ENCODE peak calls at places on chromosome 17, in ten cellular contexts. F is cardiac fibroblast; M is pancreas; A is breast epithelium; D is AG04450; Z is activated CD8-positive, alpha-beta T cell treated with anti-CD3 and anti-CD28 coated beads for 36 hours; T is body of pancreas; K is mesothelial cell of epicardium; G is BJ; N is GM23338. I is an unnamed sample.
A peak's percentile ranks its signal among the peaks of the same experiment; 100 is the strongest.

GRCh38 chr17:82863941-82864720 is 24.3 kb upstream of the ZNF750 start:
- DNase-seq in F (peak; percentile 54), D (peak; percentile 59), A (no peak), N (no peak), M (no peak), Z (peak; percentile 97), T (no peak), K (no peak), G (peak; percentile 66), I (peak; percentile 90)

GRCh38 chr17:1312261-1312870 is 32.9 kb downstream of the TRARG1 start:
- DNase-seq in M (no peak), T (peak; percentile 18), D (no peak), N (peak; percentile 71), K (no peak), F (no peak), Z (no peak), A (no peak), G (no peak), I (no peak)

GRCh38 chr17:59903455-59903854 is 10.5 kb downstream of the RPS6KB1 start:
- DNase-seq in T (no peak), M (no peak), D (no peak), Z (no peak), K (no peak), F (no peak), N (no peak), A (no peak), G (no peak), I (no peak)

GRCh38 chr17:231191-231965 is 49.9 kb upstream of the DOC2B start:
- DNase-seq in Z (no peak), F (no peak), N (no peak), T (peak; percentile 4), M (peak; percentile 33), G (no peak), K (no peak), A (peak; percentile 35), D (no peak), I (no peak)

GRCh38 chr17:15250459-15250858 is 14.7 kb downstream of the PMP22 start:
- DNase-seq in K (no peak), T (no peak), G (no peak), M (no peak), Z (no peak), A (no peak), F (no peak), N (no peak), D (no peak), I (no peak)

GRCh38 chr17:80283116-80283852 is 22.6 kb downstream of the RNF213 start:
- DNase-seq in A (no peak), M (no peak), K (no peak), N (no peak), Z (no peak), D (no peak), T (no peak), G (no peak), F (no peak), I (no peak)

GRCh38 chr17:39002991-39003715 is 36.0 kb upstream of the FBXO47 start:
- DNase-seq in N (no peak), A (peak; percentile 57), Z (peak; percentile 72), M (no peak), G (peak; percentile 69), K (no peak), T (peak; percentile 50), D (no peak), F (peak; percentile 82), I (no peak)

GRCh38 chr17:40283662-40284061 is 4.0 kb upstream of the CDC6 start:
- DNase-seq in T (no peak), M (no peak), Z (peak; percentile 51), F (peak; percentile 89), K (no peak), A (no peak), G (peak; percentile 96), N (no peak), D (peak; percentile 75), I (peak; percentile 40)

GRCh38 chr17:45719335-45720071 is 64.6 kb upstream of the CRHR1 start:
- DNase-seq in D (peak; percentile 15), F (peak; percentile 72), A (no peak), G (peak; percentile 32), N (peak; percentile 69), M (no peak), K (no peak), T (no peak), Z (no peak), I (no peak)

GRCh38 chr17:40556884-40557414 is 8.3 kb downstream of the CCR7 start:
- DNase-seq in N (no peak), T (no peak), F (peak; percentile 20), D (no peak), Z (peak; percentile 43), A (no peak), M (no peak), G (no peak), K (peak; percentile 19), I (no peak)

GRCh38 chr17:19755821-19756510 is 7.9 kb upstream of the ALDH3A1 start:
- DNase-seq in A (no peak), M (no peak), F (no peak), D (no peak), K (no peak), N (no peak), T (no peak), G (no peak), Z (peak; percentile 35), I (peak; percentile 74)

GRCh38 chr17:7177954-7178477 is 1.2 kb downstream of the ASGR1 start:
- DNase-seq in A (no peak), M (peak; percentile 13), T (no peak), Z (peak; percentile 13), K (no peak), D (no peak), G (no peak), N (peak; percentile 74), F (no peak), I (no peak)

DNA sequence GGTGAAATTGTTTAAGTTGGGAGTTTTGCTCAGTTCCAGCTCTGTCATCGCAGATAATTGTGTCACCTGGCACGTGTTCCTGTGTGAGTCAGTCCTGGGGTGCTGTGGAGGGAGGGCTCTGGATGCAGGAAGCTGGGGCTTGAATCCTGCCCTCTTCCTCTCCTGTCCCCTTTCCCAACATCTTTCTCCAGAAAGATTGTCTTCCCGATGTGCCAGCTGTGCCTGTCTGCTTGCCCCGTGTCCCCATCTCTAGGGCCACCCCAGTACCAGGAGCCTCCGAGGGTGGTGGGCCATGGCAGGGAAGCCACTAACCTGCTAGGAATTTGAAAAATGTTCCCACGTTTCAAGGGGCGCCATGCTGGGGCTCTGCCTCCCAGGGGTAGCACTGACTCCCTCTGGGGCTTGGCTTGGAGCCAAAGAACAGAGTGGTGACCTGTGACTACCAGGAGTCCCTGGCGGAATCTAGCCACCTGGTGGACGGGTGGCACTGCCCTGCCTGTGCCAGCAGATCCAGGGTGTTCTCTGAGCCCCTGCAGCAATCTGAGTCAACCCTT is 198.1 kb downstream of the ENGASE start:
- DNase-seq in M (peak; percentile 69), D (no peak), T (peak; percentile 55), F (peak; percentile 11), G (no peak), Z (no peak), A (no peak), N (no peak), K (no peak), I (no peak)
- TF ChIP-seq CTCF in M (no peak), D (no peak), T (peak; percentile 12), F (no peak), G (no peak), Z (no peak), A (no peak), N (no peak), K (no peak), I (no peak)

GRCh38 chr17:34199932-34200534 is 55.1 kb upstream of the CCL2 start:
- DNase-seq in G (no peak), Z (peak; percentile 77), F (peak; percentile 93), K (peak; percentile 45), N (peak; percentile 92), M (peak; percentile 66), A (peak; percentile 74), T (peak; percentile 83), D (peak; percentile 80), I (peak; percentile 79)
- TF ChIP-seq CTCF in G (peak; percentile 100), Z (peak; percentile 100), F (peak; percentile 100), K (peak; percentile 99), N (peak; percentile 100), M (peak; percentile 98), A (peak; percentile 100), T (peak; percentile 100), D (peak; percentile 100), I (peak; percentile 100)

DNA sequence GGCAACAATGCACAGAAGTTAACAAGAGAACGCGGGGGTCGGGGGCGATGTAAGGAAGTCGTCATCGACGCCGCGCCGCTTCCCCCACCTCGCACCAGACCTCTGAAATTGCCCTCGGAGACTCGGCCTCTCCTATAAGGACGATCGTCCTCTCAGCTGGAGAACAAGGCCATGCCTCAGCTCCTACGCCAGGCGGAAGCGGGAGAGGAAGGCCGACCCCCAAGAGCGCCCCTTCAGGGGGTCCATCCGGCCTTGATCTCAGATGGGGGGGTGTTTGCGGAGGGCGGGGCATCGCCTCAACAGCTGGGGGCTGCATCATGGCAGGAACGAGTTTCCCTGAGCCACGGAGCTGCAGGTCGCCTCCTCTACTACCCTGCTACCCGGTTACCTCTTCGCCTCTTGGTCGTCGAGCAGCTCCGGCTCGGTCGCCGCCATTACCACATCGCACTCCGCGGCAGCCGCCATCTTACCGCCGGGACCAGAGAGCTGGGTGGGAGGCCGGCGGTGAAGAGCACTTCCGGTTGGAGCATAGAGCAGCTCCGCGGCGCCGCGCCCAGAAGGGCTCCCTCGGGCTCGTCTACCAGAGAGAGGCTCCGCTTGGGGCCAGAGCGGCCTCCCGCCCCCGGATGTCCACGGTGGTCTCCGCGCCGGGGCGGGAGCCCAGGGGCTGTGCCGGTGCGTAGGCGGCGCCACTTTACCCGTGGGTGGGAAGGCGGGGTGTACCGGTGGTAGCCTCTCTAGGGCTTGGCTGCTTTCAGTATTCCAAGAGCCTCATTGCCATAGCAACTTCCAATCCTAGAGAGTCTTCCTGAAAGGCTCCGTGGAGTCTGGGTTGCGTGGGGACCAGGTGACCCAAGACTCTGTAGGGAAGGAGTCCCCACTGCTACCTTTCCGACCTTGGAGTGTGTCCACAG is at the start of gene DNAJC7:
- DNase-seq in D (peak; percentile 68), K (peak; percentile 80), A (peak; percentile 89), Z (peak; percentile 94), N (peak; percentile 97), F (peak; percentile 90), M (peak; percentile 90), G (peak; percentile 37), T (peak; percentile 93), I (peak; percentile 94)
- TF ChIP-seq CTCF in D (peak; percentile 6), K (no peak), A (no peak), Z (no peak), N (peak; percentile 28), F (no peak), M (no peak), G (no peak), T (peak; percentile 0), I (no peak)

DNA sequence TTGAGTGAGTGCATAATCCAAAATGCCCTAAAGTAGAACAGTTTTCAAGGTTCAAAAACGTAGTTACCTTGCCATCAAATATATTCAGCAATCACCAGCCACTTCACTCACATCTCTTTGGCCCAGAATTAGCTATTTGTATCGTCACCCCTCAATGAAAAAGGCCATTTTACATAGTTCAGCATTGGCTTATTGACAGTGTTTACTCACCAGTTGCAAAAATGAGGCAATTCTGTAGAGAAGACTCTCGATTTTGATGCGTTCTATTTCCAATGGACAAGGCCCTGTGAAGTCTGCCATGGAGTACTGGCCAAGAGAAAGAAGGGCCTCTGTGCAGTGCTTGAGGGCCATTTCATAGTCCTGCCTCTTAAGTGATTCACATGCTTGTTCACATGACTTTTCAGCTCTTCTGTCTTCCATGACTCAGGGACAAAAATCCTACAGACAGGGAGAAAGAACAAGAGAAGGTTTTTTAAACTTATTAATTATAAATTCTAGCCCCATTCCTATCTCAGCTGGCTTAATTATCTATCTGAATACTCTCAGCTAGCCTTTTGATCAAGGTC is 26.5 kb downstream of the HELZ start:
- DNase-seq in D (no peak), G (no peak), N (no peak), K (no peak), T (no peak), F (peak; percentile 74), A (no peak), Z (no peak), M (no peak), I (no peak)
- TF ChIP-seq CTCF in D (no peak), G (no peak), N (no peak), K (no peak), T (no peak), F (no peak), A (no peak), Z (no peak), M (no peak), I (no peak)

I was measured in GM20000.